ENCODE peak calls at places on chromosomes 5 and 9, in nine cellular contexts. B is omental fat pad, I is astrocyte of the spinal cord, O is cardiac muscle cell, K is AG04449, L is sigmoid colon, W is GM10248, V is psoas muscle, F is pancreas. H is an unnamed sample.

GRCh38 chr9:91746904-91747303 is 203.1 kb downstream of the ROR2 start:
- DNase-seq in L (no peak), F (no peak), W (no peak), I (no peak), V (no peak), B (no peak), O (peak), K (no peak), H (no peak)

GRCh38 chr5:43110606-43111170 is 10.0 kb upstream of the ZNF131 start:
- DNase-seq in L (no peak), B (no peak), O (peak), W (no peak), V (no peak), F (no peak), I (no peak), K (no peak), H (no peak)

GRCh38 chr5:42948961-42949347 is 91.2 kb downstream of the ANXA2R start:
- DNase-seq in B (no peak), K (no peak), O (no peak), F (no peak), L (no peak), V (no peak), I (no peak), W (no peak), H (no peak)

GRCh38 chr5:173925449-173926071 is 37.4 kb downstream of the CPEB4 start:
- DNase-seq in I (peak), L (no peak), F (no peak), V (no peak), W (peak), O (peak), B (no peak), K (no peak), H (peak)

GRCh38 chr9:70352356-70352755 is 62.1 kb downstream of the KLF9 start:
- DNase-seq in B (no peak), O (peak), F (no peak), K (no peak), L (no peak), W (no peak), I (peak), V (no peak), H (no peak)

GRCh38 chr5:54693936-54694510 is 176.5 kb downstream of the SNX18 start:
- DNase-seq in F (no peak), K (no peak), V (no peak), W (no peak), B (no peak), I (no peak), O (no peak), L (no peak), H (no peak)

GRCh38 chr9:115985657-115986056 is 167.9 kb upstream of the PAPPA start:
- DNase-seq in K (no peak), L (no peak), I (no peak), O (no peak), V (no peak), B (no peak), W (no peak), F (no peak), H (no peak)

GRCh38 chr5:142472306-142472951 is 147.6 kb upstream of the SPRY4 start:
- DNase-seq in B (no peak), O (peak), F (no peak), V (no peak), L (no peak), I (peak), W (no peak), K (peak), H (peak)

GRCh38 chr9:137353223-137354152 is 51.4 kb upstream of the NRARP start:
- DNase-seq in F (no peak), O (no peak), V (peak), L (no peak), K (no peak), B (no peak), I (no peak), W (peak), H (no peak)
- TF ChIP-seq CTCF in F (no peak), O (no peak), V (no peak), L (no peak), K (no peak), B (no peak), I (no peak), W (no peak), H (no peak)

GRCh38 chr5:107290780-107291398 is 379.8 kb downstream of the EFNA5 start:
- DNase-seq in F (no peak), L (no peak), B (no peak), I (no peak), W (no peak), K (no peak), O (no peak), V (no peak), H (no peak)
- TF ChIP-seq CTCF in F (no peak), L (no peak), B (no peak), I (no peak), W (no peak), K (no peak), O (no peak), V (no peak), H (no peak)

GRCh38 chr9:135804588-135805421 is 102.5 kb downstream of the CAMSAP1 start:
- DNase-seq in L (no peak), F (no peak), W (no peak), K (no peak), B (no peak), O (no peak), I (peak), V (no peak), H (no peak)
- TF ChIP-seq CTCF in L (no peak), F (no peak), W (no peak), K (no peak), B (no peak), O (no peak), I (peak), V (no peak), H (no peak)

GRCh38 chr5:75412111-75412990 is 75.3 kb downstream of the HMGCR start:
- DNase-seq in L (no peak), V (no peak), F (no peak), O (peak), K (peak), B (no peak), I (peak), W (no peak), H (no peak)
- TF ChIP-seq CTCF in L (no peak), V (no peak), F (no peak), O (peak), K (peak), B (no peak), I (peak), W (no peak), H (peak)

GRCh38 chr9:8489845-8490244 is 690.3 kb upstream of the DMAC1 start:
- DNase-seq in V (no peak), W (no peak), I (no peak), L (no peak), B (no peak), O (no peak), K (no peak), F (no peak), H (no peak)

GRCh38 chr9:8492034-8492433 is 692.5 kb upstream of the DMAC1 start:
- DNase-seq in F (no peak), V (no peak), O (no peak), L (no peak), I (no peak), K (no peak), B (no peak), W (no peak), H (no peak)

GRCh38 chr9:8484563-8484962 is 685.0 kb upstream of the DMAC1 start:
- DNase-seq in F (no peak), O (no peak), K (no peak), B (no peak), W (no peak), L (no peak), V (no peak), I (no peak), H (no peak)

DNA sequence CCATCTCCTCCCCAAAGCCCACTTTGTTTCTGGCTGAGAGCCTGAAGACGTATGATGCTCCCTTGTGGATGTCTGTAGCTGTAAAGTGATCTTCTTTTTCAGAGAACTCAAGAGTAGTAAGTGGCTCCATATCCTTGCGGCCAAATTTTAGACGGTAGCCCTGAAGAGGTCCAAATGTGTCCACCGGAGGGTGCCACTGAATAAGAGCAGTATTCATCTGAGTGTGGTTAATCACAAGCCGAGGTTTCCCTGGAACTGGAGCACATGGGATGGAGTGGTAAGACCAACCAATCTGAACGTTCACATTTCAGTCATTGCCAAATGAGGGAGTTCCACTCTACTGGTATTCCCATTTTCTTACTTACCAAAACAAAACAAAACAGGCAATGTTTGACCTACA is 686.5 kb upstream of the DMAC1 start:
- DNase-seq in F (no peak), B (no peak), O (peak), L (no peak), V (no peak), I (peak), W (no peak), K (no peak), H (no peak)
- TF ChIP-seq CTCF in F (no peak), B (no peak), O (peak), L (no peak), V (no peak), I (peak), W (no peak), K (no peak), H (no peak)

GRCh38 chr9:99336005-99336404 is 113.9 kb downstream of the SEC61B start:
- DNase-seq in K (no peak), V (no peak), I (no peak), B (no peak), L (no peak), O (no peak), W (no peak), F (no peak), H (no peak)
- TF ChIP-seq CTCF in K (no peak), V (peak), I (no peak), B (no peak), L (no peak), O (no peak), W (no peak), F (no peak), H (no peak)

GRCh38 chr5:102554728-102555127 is 55.9 kb upstream of the SLCO6A1 start:
- DNase-seq in K (no peak), O (peak), L (no peak), W (no peak), B (no peak), F (no peak), I (peak), V (no peak), H (no peak)
- TF ChIP-seq CTCF in K (no peak), O (peak), L (no peak), W (no peak), B (no peak), F (no peak), I (peak), V (no peak), H (peak)